ENCODE peak calls at places on chromosomes 3 and 15, in five cellular contexts. One of them, this sample, is unnamed.

GRCh38 chr3:141272906-141273662 is 41.5 kb downstream of the PXYLP1 start:
- DNase-seq in lower lobe of right lung: no peak
- DNase-seq in pancreas: no peak
- DNase-seq in RWPE2: no peak
- DNase-seq in AG04450: no peak
- DNase-seq in this sample: no peak

GRCh38 chr15:40358492-40359353 is 704 bp downstream of the DISP2 start:
- DNase-seq in lower lobe of right lung: no peak
- DNase-seq in pancreas: no peak
- DNase-seq in RWPE2: peak; percentile 80
- DNase-seq in AG04450: no peak
- DNase-seq in this sample: no peak

GRCh38 chr15:91890614-91891013 is 37.1 kb downstream of the SLCO3A1 start:
- DNase-seq in lower lobe of right lung: no peak
- DNase-seq in pancreas: no peak
- DNase-seq in RWPE2: peak; percentile 90
- DNase-seq in AG04450: no peak
- DNase-seq in this sample: no peak

GRCh38 chr15:84982301-84982920 is 755 bp downstream of the PDE8A start:
- DNase-seq in lower lobe of right lung: peak; percentile 65
- DNase-seq in pancreas: peak; percentile 53
- DNase-seq in RWPE2: no peak
- DNase-seq in AG04450: no peak
- DNase-seq in this sample: no peak

GRCh38 chr15:55916666-55917409 is 76.6 kb downstream of the NEDD4 start:
- DNase-seq in lower lobe of right lung: no peak
- DNase-seq in pancreas: no peak
- DNase-seq in RWPE2: no peak
- DNase-seq in AG04450: peak; percentile 67
- DNase-seq in this sample: no peak

GRCh38 chr3:1214928-1215327 is 122.1 kb downstream of the CNTN6 start:
- DNase-seq in lower lobe of right lung: no peak
- DNase-seq in pancreas: no peak
- DNase-seq in RWPE2: no peak
- DNase-seq in AG04450: no peak
- DNase-seq in this sample: no peak

GRCh38 chr3:119660474-119661150 is at the start of gene POPDC2:
- DNase-seq in lower lobe of right lung: no peak
- DNase-seq in pancreas: no peak
- DNase-seq in RWPE2: no peak
- DNase-seq in AG04450: no peak
- DNase-seq in this sample: no peak

GRCh38 chr3:108477511-108478147 is 32.8 kb downstream of the MYH15 start:
- DNase-seq in lower lobe of right lung: no peak
- DNase-seq in pancreas: peak; percentile 55
- DNase-seq in RWPE2: no peak
- DNase-seq in AG04450: peak; percentile 49
- DNase-seq in this sample: peak; percentile 13

GRCh38 chr3:46245155-46245554 is 2.9 kb downstream of the CCR3 start:
- DNase-seq in lower lobe of right lung: no peak
- DNase-seq in pancreas: no peak
- DNase-seq in RWPE2: no peak
- DNase-seq in AG04450: no peak
- DNase-seq in this sample: no peak

GRCh38 chr3:41095702-41096101 is 103.6 kb upstream of the CTNNB1 start:
- DNase-seq in lower lobe of right lung: no peak
- DNase-seq in pancreas: no peak
- DNase-seq in RWPE2: no peak
- DNase-seq in AG04450: no peak
- DNase-seq in this sample: no peak

GRCh38 chr3:197031315-197032285 is 2.0 kb upstream of the MELTF start:
- DNase-seq in lower lobe of right lung: no peak
- DNase-seq in pancreas: no peak
- DNase-seq in RWPE2: peak; percentile 89
- DNase-seq in AG04450: peak; percentile 92
- DNase-seq in this sample: no peak

GRCh38 chr3:118938183-118938961 is 96.3 kb downstream of the IGSF11 start:
- DNase-seq in lower lobe of right lung: no peak
- DNase-seq in pancreas: no peak
- DNase-seq in RWPE2: no peak
- DNase-seq in AG04450: no peak
- DNase-seq in this sample: no peak

GRCh38 chr3:114900908-114901307 is 246.2 kb downstream of the ZBTB20 start:
- DNase-seq in lower lobe of right lung: no peak
- DNase-seq in pancreas: no peak
- DNase-seq in RWPE2: no peak
- DNase-seq in AG04450: no peak
- DNase-seq in this sample: no peak

GRCh38 chr3:52986938-52987337 is 58.9 kb downstream of the SFMBT1 start:
- DNase-seq in lower lobe of right lung: no peak
- DNase-seq in pancreas: no peak
- DNase-seq in RWPE2: no peak
- DNase-seq in AG04450: peak; percentile 21
- DNase-seq in this sample: no peak

GRCh38 chr3:38542401-38543298 is 46.5 kb downstream of the EXOG start:
- DNase-seq in lower lobe of right lung: no peak
- DNase-seq in pancreas: no peak
- DNase-seq in RWPE2: no peak
- DNase-seq in AG04450: no peak
- DNase-seq in this sample: no peak

GRCh38 chr3:56970401-56971002 is 90.0 kb upstream of the SPATA12 start:
- DNase-seq in lower lobe of right lung: no peak
- DNase-seq in pancreas: no peak
- DNase-seq in RWPE2: no peak
- DNase-seq in AG04450: no peak
- DNase-seq in this sample: no peak

GRCh38 chr3:121508384-121508783 is 37.4 kb downstream of the POLQ start:
- DNase-seq in lower lobe of right lung: no peak
- DNase-seq in pancreas: no peak
- DNase-seq in RWPE2: no peak
- DNase-seq in AG04450: no peak
- DNase-seq in this sample: no peak

GRCh38 chr3:44125882-44126281 is 115.8 kb upstream of the TOPAZ1 start:
- DNase-seq in lower lobe of right lung: no peak
- DNase-seq in pancreas: no peak
- DNase-seq in RWPE2: no peak
- DNase-seq in AG04450: no peak
- DNase-seq in this sample: no peak

GRCh38 chr3:46857485-46858341 is 5.5 kb downstream of the MYL3 start:
- DNase-seq in lower lobe of right lung: peak; percentile 30
- DNase-seq in pancreas: no peak
- DNase-seq in RWPE2: peak; percentile 32
- DNase-seq in AG04450: no peak
- DNase-seq in this sample: no peak

GRCh38 chr3:32557640-32558352 is 12.9 kb downstream of the DYNC1LI1 start:
- DNase-seq in lower lobe of right lung: no peak
- DNase-seq in pancreas: no peak
- DNase-seq in RWPE2: no peak
- DNase-seq in AG04450: no peak
- DNase-seq in this sample: no peak

GRCh38 chr3:17329932-17330331 is 412.5 kb downstream of the TBC1D5 start:
- DNase-seq in lower lobe of right lung: no peak
- DNase-seq in pancreas: no peak
- DNase-seq in RWPE2: no peak
- DNase-seq in AG04450: no peak
- DNase-seq in this sample: no peak

GRCh38 chr15:60673918-60674558 is 195.1 kb upstream of the ICE2 start:
- DNase-seq in lower lobe of right lung: no peak
- DNase-seq in pancreas: peak; percentile 69
- DNase-seq in RWPE2: peak; percentile 81
- DNase-seq in AG04450: peak; percentile 69
- DNase-seq in this sample: no peak

GRCh38 chr3:76501315-76501714 is 538.6 kb upstream of the ROBO2 start:
- DNase-seq in lower lobe of right lung: no peak
- DNase-seq in pancreas: no peak
- DNase-seq in RWPE2: no peak
- DNase-seq in AG04450: no peak
- DNase-seq in this sample: no peak

GRCh38 chr15:59456114-59456513 is 18.1 kb downstream of the FAM81A start:
- DNase-seq in lower lobe of right lung: peak; percentile 54
- DNase-seq in pancreas: peak; percentile 56
- DNase-seq in RWPE2: peak; percentile 88
- DNase-seq in AG04450: no peak
- DNase-seq in this sample: no peak

GRCh38 chr15:34606545-34606944 is 23.1 kb upstream of the GOLGA8B start:
- DNase-seq in lower lobe of right lung: no peak
- DNase-seq in pancreas: no peak
- DNase-seq in RWPE2: no peak
- DNase-seq in AG04450: no peak
- DNase-seq in this sample: no peak

GRCh38 chr3:139509631-139510030 is 29.9 kb downstream of the RBP1 start:
- DNase-seq in lower lobe of right lung: no peak
- DNase-seq in pancreas: no peak
- DNase-seq in RWPE2: no peak
- DNase-seq in AG04450: no peak
- DNase-seq in this sample: no peak

GRCh38 chr15:81888748-81889479 is 156.9 kb downstream of the MEX3B start:
- DNase-seq in lower lobe of right lung: no peak
- DNase-seq in pancreas: no peak
- DNase-seq in RWPE2: no peak
- DNase-seq in AG04450: peak; percentile 20
- DNase-seq in this sample: no peak

GRCh38 chr3:141401584-141402475 is 33.5 kb downstream of the ZBTB38 start:
- DNase-seq in lower lobe of right lung: peak; percentile 75
- DNase-seq in pancreas: peak; percentile 52
- DNase-seq in RWPE2: no peak
- DNase-seq in AG04450: no peak
- DNase-seq in this sample: no peak

GRCh38 chr15:48370460-48370859 is 39.2 kb downstream of the DUT start:
- DNase-seq in lower lobe of right lung: no peak
- DNase-seq in pancreas: no peak
- DNase-seq in RWPE2: no peak
- DNase-seq in AG04450: no peak
- DNase-seq in this sample: no peak

GRCh38 chr3:98735761-98736269 is 27.3 kb upstream of the ST3GAL6 start:
- DNase-seq in lower lobe of right lung: no peak
- DNase-seq in pancreas: no peak
- DNase-seq in RWPE2: no peak
- DNase-seq in AG04450: no peak
- DNase-seq in this sample: no peak

GRCh38 chr3:58492385-58492970 is 582 bp downstream of the KCTD6 start:
- DNase-seq in lower lobe of right lung: no peak
- DNase-seq in pancreas: no peak
- DNase-seq in RWPE2: no peak
- DNase-seq in AG04450: no peak
- DNase-seq in this sample: no peak

GRCh38 chr3:114974387-114974786 is 172.7 kb downstream of the ZBTB20 start:
- DNase-seq in lower lobe of right lung: no peak
- DNase-seq in pancreas: no peak
- DNase-seq in RWPE2: no peak
- DNase-seq in AG04450: no peak
- DNase-seq in this sample: no peak

GRCh38 chr3:59327324-59327939 is 277.6 kb upstream of the CFAP20DC start:
- DNase-seq in lower lobe of right lung: no peak
- DNase-seq in pancreas: no peak
- DNase-seq in RWPE2: no peak
- DNase-seq in AG04450: no peak
- DNase-seq in this sample: no peak

GRCh38 chr3:155946178-155946577 is 75.7 kb downstream of the GMPS start:
- DNase-seq in lower lobe of right lung: no peak
- DNase-seq in pancreas: no peak
- DNase-seq in RWPE2: no peak
- DNase-seq in AG04450: peak; percentile 66
- DNase-seq in this sample: no peak

GRCh38 chr3:55412580-55412979 is 74.5 kb downstream of the WNT5A start:
- DNase-seq in lower lobe of right lung: no peak
- DNase-seq in pancreas: no peak
- DNase-seq in RWPE2: no peak
- DNase-seq in AG04450: no peak
- DNase-seq in this sample: no peak

GRCh38 chr3:130457681-130458080 is 59.3 kb upstream of the COL6A6 start:
- DNase-seq in lower lobe of right lung: no peak
- DNase-seq in pancreas: no peak
- DNase-seq in RWPE2: no peak
- DNase-seq in AG04450: no peak
- DNase-seq in this sample: no peak

GRCh38 chr3:103127116-103127630 is 692.4 kb downstream of the ZPLD1 start:
- DNase-seq in lower lobe of right lung: no peak
- DNase-seq in pancreas: no peak
- DNase-seq in RWPE2: no peak
- DNase-seq in AG04450: no peak
- DNase-seq in this sample: no peak

GRCh38 chr3:109819786-109820185 is 482.4 kb upstream of the DPPA4 start:
- DNase-seq in lower lobe of right lung: no peak
- DNase-seq in pancreas: no peak
- DNase-seq in RWPE2: no peak
- DNase-seq in AG04450: no peak
- DNase-seq in this sample: no peak

DNA sequence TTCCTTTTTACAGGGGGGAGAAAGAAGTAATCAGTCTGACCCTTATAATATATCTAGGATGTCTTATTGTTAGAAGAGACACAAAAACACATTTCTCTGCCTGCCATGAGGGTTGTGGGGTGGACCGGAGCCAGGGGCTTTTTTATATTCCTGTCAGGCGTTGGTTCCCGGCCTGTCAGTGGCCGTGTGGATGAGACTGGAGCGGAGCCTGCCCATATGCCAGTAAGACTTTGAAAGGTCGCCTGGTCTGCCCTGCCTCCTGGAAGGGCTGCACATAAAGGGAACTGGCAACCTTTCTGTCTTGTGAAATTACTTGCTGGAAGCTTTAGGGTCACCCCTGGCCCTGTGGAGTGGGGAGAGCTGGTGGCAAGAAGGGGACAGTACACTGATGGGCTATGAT is 34.7 kb downstream of the MAP3K13 start:
- DNase-seq in lower lobe of right lung: no peak
- DNase-seq in pancreas: no peak
- DNase-seq in RWPE2: no peak
- DNase-seq in AG04450: no peak
- DNase-seq in this sample: peak; percentile 3
- H3K27ac ChIP-seq in lower lobe of right lung: no peak overlapping the region
- H3K27ac ChIP-seq in pancreas: no peak overlapping the region
- H3K27ac ChIP-seq in RWPE2: no peak overlapping the region
- H3K27ac ChIP-seq in AG04450: no peak overlapping the region
- H3K27ac ChIP-seq in this sample: peak overlapping the region; percentile 26

GRCh38 chr15:74902295-74903075 is 4.2 kb downstream of the FAM219B start:
- DNase-seq in lower lobe of right lung: no peak
- DNase-seq in pancreas: no peak
- DNase-seq in RWPE2: no peak
- DNase-seq in AG04450: no peak
- DNase-seq in this sample: no peak
- H3K27ac ChIP-seq in lower lobe of right lung: peak overlapping the region; percentile 8
- H3K27ac ChIP-seq in pancreas: no peak overlapping the region
- H3K27ac ChIP-seq in RWPE2: no peak overlapping the region
- H3K27ac ChIP-seq in AG04450: no peak overlapping the region
- H3K27ac ChIP-seq in this sample: no peak overlapping the region

GRCh38 chr3:29440321-29441019 is 159.6 kb downstream of the RBMS3 start:
- DNase-seq in lower lobe of right lung: no peak
- DNase-seq in pancreas: no peak
- DNase-seq in RWPE2: no peak
- DNase-seq in AG04450: no peak
- DNase-seq in this sample: no peak
- H3K27ac ChIP-seq in lower lobe of right lung: peak overlapping the region; percentile 71
- H3K27ac ChIP-seq in pancreas: peak overlapping the region; percentile 48
- H3K27ac ChIP-seq in RWPE2: no peak overlapping the region
- H3K27ac ChIP-seq in AG04450: no peak overlapping the region
- H3K27ac ChIP-seq in this sample: no peak overlapping the region

GRCh38 chr3:190159902-190160435 is 39.3 kb upstream of the P3H2 start:
- DNase-seq in lower lobe of right lung: no peak
- DNase-seq in pancreas: no peak
- DNase-seq in RWPE2: no peak
- DNase-seq in AG04450: no peak
- DNase-seq in this sample: no peak
- H3K27ac ChIP-seq in lower lobe of right lung: no peak overlapping the region
- H3K27ac ChIP-seq in pancreas: no peak overlapping the region
- H3K27ac ChIP-seq in RWPE2: no peak overlapping the region
- H3K27ac ChIP-seq in AG04450: no peak overlapping the region
- H3K27ac ChIP-seq in this sample: no peak overlapping the region